ENCODE peak calls at places on chromosomes 4 and X, in four cellular contexts. One of them, this sample, is unnamed.

GRCh38 chr4:173414456-173414855 is 15.5 kb upstream of the SCRG1 start:
- DNase-seq in GM12891: no peak
- DNase-seq in HepG2: no peak
- DNase-seq in GM12878: no peak
- DNase-seq in this sample: no peak

GRCh38 chr4:75844151-75844662 is 58.0 kb downstream of the PPEF2 start:
- DNase-seq in GM12891: no peak
- DNase-seq in HepG2: peak; percentile 76
- DNase-seq in GM12878: no peak
- DNase-seq in this sample: no peak

GRCh38 chr4:183354213-183354612 is 32.0 kb upstream of the CLDN24 start:
- DNase-seq in GM12891: no peak
- DNase-seq in HepG2: peak; percentile 25
- DNase-seq in GM12878: no peak
- DNase-seq in this sample: no peak

GRCh38 chr4:20474119-20474518 is 222.4 kb downstream of the SLIT2 start:
- DNase-seq in GM12891: no peak
- DNase-seq in HepG2: no peak
- DNase-seq in GM12878: no peak
- DNase-seq in this sample: no peak

GRCh38 chr4:46123872-46124755 is at the start of gene GABRG1:
- DNase-seq in GM12891: no peak
- DNase-seq in HepG2: no peak
- DNase-seq in GM12878: no peak
- DNase-seq in this sample: no peak

GRCh38 chrX:55489315-55490009 is at the start of gene USP51:
- DNase-seq in GM12891: peak; percentile 7
- DNase-seq in HepG2: no peak
- DNase-seq in GM12878: peak; percentile 16
- DNase-seq in this sample: peak; percentile 30

GRCh38 chrX:129690435-129690834 is 35.7 kb upstream of the APLN start:
- DNase-seq in GM12891: no peak
- DNase-seq in HepG2: no peak
- DNase-seq in GM12878: no peak
- DNase-seq in this sample: no peak

GRCh38 chr4:1396806-1397455 is 9.3 kb downstream of the NKX1-1 start:
- DNase-seq in GM12891: no peak
- DNase-seq in HepG2: no peak
- DNase-seq in GM12878: no peak
- DNase-seq in this sample: peak; percentile 18

GRCh38 chrX:150736478-150736877 is 43.3 kb downstream of the MTMR1 start:
- DNase-seq in GM12891: no peak
- DNase-seq in HepG2: no peak
- DNase-seq in GM12878: no peak
- DNase-seq in this sample: no peak

GRCh38 chrX:10660171-10660570 is 39.8 kb upstream of the MID1 start:
- DNase-seq in GM12891: no peak
- DNase-seq in HepG2: no peak
- DNase-seq in GM12878: no peak
- DNase-seq in this sample: no peak

GRCh38 chrX:12975999-12976558 is 1.2 kb downstream of the TMSB4X start:
- DNase-seq in GM12891: no peak
- DNase-seq in HepG2: no peak
- DNase-seq in GM12878: no peak
- DNase-seq in this sample: peak; percentile 40

GRCh38 chr4:186621959-186622553 is 66.7 kb upstream of the MTNR1A start:
- DNase-seq in GM12891: no peak
- DNase-seq in HepG2: no peak
- DNase-seq in GM12878: no peak
- DNase-seq in this sample: no peak

GRCh38 chrX:2894885-2895292 is 34.2 kb downstream of the ARSD start:
- DNase-seq in GM12891: no peak
- DNase-seq in HepG2: peak; percentile 37
- DNase-seq in GM12878: no peak
- DNase-seq in this sample: no peak

GRCh38 chr4:110480741-110481271 is 4.9 kb downstream of the ENPEP start:
- DNase-seq in GM12891: no peak
- DNase-seq in HepG2: no peak
- DNase-seq in GM12878: no peak
- DNase-seq in this sample: no peak

GRCh38 chr4:114782842-114783595 is 184.4 kb downstream of the UGT8 start:
- DNase-seq in GM12891: no peak
- DNase-seq in HepG2: no peak
- DNase-seq in GM12878: no peak
- DNase-seq in this sample: no peak

GRCh38 chr4:176432811-176433540 is 113.2 kb downstream of the SPCS3 start:
- DNase-seq in GM12891: no peak
- DNase-seq in HepG2: no peak
- DNase-seq in GM12878: no peak
- DNase-seq in this sample: no peak

GRCh38 chr4:142160509-142160908 is 524.1 kb downstream of the IL15 start:
- DNase-seq in GM12891: no peak
- DNase-seq in HepG2: no peak
- DNase-seq in GM12878: no peak
- DNase-seq in this sample: no peak

GRCh38 chrX:136850441-136851175 is 29.9 kb downstream of the RBMX start:
- DNase-seq in GM12891: no peak
- DNase-seq in HepG2: no peak
- DNase-seq in GM12878: no peak
- DNase-seq in this sample: no peak

GRCh38 chr4:4329496-4329895 is 39.4 kb downstream of the ZBTB49 start:
- DNase-seq in GM12891: no peak
- DNase-seq in HepG2: no peak
- DNase-seq in GM12878: no peak
- DNase-seq in this sample: no peak

GRCh38 chr4:148814030-148814429 is 371.8 kb upstream of the NR3C2 start:
- DNase-seq in GM12891: no peak
- DNase-seq in HepG2: no peak
- DNase-seq in GM12878: no peak
- DNase-seq in this sample: no peak

GRCh38 chrX:139930923-139931645 is 1.8 kb downstream of the ATP11C start:
- DNase-seq in GM12891: no peak
- DNase-seq in HepG2: peak; percentile 20
- DNase-seq in GM12878: no peak
- DNase-seq in this sample: peak; percentile 8

GRCh38 chr4:150078996-150079581 is 844 bp downstream of the DCLK2 start:
- DNase-seq in GM12891: peak; percentile 25
- DNase-seq in HepG2: no peak
- DNase-seq in GM12878: no peak
- DNase-seq in this sample: peak; percentile 16

GRCh38 chr4:142248946-142249345 is 597.2 kb downstream of the INPP4B start:
- DNase-seq in GM12891: no peak
- DNase-seq in HepG2: no peak
- DNase-seq in GM12878: no peak
- DNase-seq in this sample: no peak

GRCh38 chr4:140602714-140603113 is 34.0 kb upstream of the UCP1 start:
- DNase-seq in GM12891: no peak
- DNase-seq in HepG2: no peak
- DNase-seq in GM12878: no peak
- DNase-seq in this sample: no peak

GRCh38 chr4:42865572-42866189 is 26.8 kb upstream of the GRXCR1 start:
- DNase-seq in GM12891: peak; percentile 15
- DNase-seq in HepG2: peak; percentile 48
- DNase-seq in GM12878: no peak
- DNase-seq in this sample: peak; percentile 0

GRCh38 chrX:66616944-66617343 is 21.9 kb downstream of the EDA2R start:
- DNase-seq in GM12891: no peak
- DNase-seq in HepG2: no peak
- DNase-seq in GM12878: no peak
- DNase-seq in this sample: no peak

GRCh38 chrX:136250191-136251041 is 784 bp downstream of the MAP7D3 start:
- DNase-seq in GM12891: no peak
- DNase-seq in HepG2: no peak
- DNase-seq in GM12878: no peak
- DNase-seq in this sample: peak; percentile 25

GRCh38 chr4:12724520-12724919 is 759.6 kb downstream of the RAB28 start:
- DNase-seq in GM12891: no peak
- DNase-seq in HepG2: peak; percentile 3
- DNase-seq in GM12878: no peak
- DNase-seq in this sample: no peak

GRCh38 chrX:148380107-148380506 is 120.3 kb upstream of the AFF2 start:
- DNase-seq in GM12891: no peak
- DNase-seq in HepG2: no peak
- DNase-seq in GM12878: no peak
- DNase-seq in this sample: no peak

GRCh38 chr4:109879081-109879480 is 31.2 kb downstream of the LRIT3 start:
- DNase-seq in GM12891: no peak
- DNase-seq in HepG2: no peak
- DNase-seq in GM12878: no peak
- DNase-seq in this sample: no peak

GRCh38 chrX:14673764-14674163 is 144.4 kb downstream of the GLRA2 start:
- DNase-seq in GM12891: peak; percentile 6
- DNase-seq in HepG2: peak; percentile 39
- DNase-seq in GM12878: peak; percentile 70
- DNase-seq in this sample: no peak
- TF ChIP-seq TAF1 in GM12891: no peak
- TF ChIP-seq TAF1 in HepG2: no peak
- TF ChIP-seq TAF1 in GM12878: no peak
- TF ChIP-seq TAF1 in this sample: no peak

DNA sequence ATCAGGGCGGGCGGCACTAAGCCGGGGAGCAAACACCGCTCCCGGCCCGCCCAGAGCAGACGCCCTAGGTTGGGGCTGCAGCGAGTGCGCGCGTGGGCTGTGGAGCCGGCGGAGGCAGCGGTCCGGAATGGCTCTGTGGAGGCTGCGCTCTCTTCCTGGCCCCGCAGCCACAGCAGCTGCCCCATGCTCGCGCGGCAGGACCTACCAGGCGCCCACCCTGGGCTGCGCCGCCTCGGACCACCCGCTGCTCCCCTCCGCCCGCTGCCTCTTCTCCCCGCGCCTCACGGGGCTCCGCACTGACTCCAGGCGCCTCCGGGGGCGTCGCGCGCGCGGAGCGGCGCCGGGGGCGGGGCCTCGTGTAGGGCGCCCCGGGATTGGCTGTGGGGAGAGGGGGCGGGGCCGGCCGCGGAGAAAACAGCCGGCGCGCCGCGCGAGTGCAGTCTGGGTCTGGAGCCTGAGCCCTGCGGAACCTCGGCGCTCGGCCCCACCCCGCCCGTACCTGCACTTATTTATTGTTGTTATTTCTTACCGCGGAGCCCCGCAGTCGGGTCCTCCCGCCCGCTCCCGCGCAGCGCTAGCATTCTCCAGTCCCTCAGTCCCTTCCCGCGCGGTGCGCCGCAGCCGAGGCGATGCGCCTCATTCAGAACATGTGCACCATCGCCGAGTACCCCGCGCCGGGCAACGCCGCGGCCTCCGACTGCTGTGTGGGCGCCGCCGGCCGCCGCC is at the start of gene RASL11B:
- DNase-seq in GM12891: peak; percentile 96
- DNase-seq in HepG2: peak; percentile 20
- DNase-seq in GM12878: peak; percentile 4
- DNase-seq in this sample: peak; percentile 95
- TF ChIP-seq POLR2AphosphoS5 in GM12891: no peak
- TF ChIP-seq POLR2AphosphoS5 in HepG2: no peak
- TF ChIP-seq POLR2AphosphoS5 in GM12878: no peak
- TF ChIP-seq POLR2AphosphoS5 in this sample: no peak

GRCh38 chr4:56906534-56906933 is 1.2 kb upstream of the REST start:
- DNase-seq in GM12891: no peak
- DNase-seq in HepG2: no peak
- DNase-seq in GM12878: no peak
- DNase-seq in this sample: no peak

GRCh38 chr4:56909083-56909981 is 1.6 kb downstream of the REST start:
- DNase-seq in GM12891: peak; percentile 47
- DNase-seq in HepG2: peak; percentile 28
- DNase-seq in GM12878: no peak
- DNase-seq in this sample: peak; percentile 52

GRCh38 chr4:56908206-56909082 is 744 bp downstream of the REST start:
- DNase-seq in GM12891: peak; percentile 74
- DNase-seq in HepG2: peak; percentile 47
- DNase-seq in GM12878: no peak
- DNase-seq in this sample: peak; percentile 79

GRCh38 chr4:56907009-56907408 is 691 bp upstream of the REST start:
- DNase-seq in GM12891: no peak
- DNase-seq in HepG2: no peak
- DNase-seq in GM12878: no peak
- DNase-seq in this sample: no peak

GRCh38 chr4:56907489-56908205 is at the start of gene REST:
- DNase-seq in GM12891: peak; percentile 60
- DNase-seq in HepG2: peak; percentile 21
- DNase-seq in GM12878: no peak
- DNase-seq in this sample: peak; percentile 63
- TF ChIP-seq POLR2A in GM12891: no peak
- TF ChIP-seq POLR2A in HepG2: peak; percentile 58
- TF ChIP-seq POLR2A in GM12878: peak; percentile 77
- TF ChIP-seq POLR2A in this sample: peak; percentile 33

DNA sequence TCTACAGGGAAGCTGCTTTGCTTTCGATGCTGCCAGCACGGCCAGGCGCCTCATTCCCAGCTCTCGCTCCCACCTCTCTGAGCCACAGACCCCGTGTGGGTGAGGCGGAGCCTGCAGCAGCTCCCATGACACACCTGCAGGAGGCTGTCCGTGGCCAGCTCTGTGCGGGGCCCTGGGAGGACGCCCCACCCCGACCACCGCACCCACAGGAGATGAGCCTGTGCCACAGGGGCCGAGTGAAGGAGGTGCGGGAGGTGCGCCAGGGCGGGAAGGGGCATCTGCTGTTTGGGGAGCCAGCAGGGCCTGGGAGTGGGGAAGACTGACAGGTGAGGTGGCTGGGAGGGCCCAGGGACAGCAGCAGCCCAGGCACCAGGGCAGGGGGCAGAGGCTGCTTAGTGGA is 52.1 kb downstream of the ACOX3 start:
- DNase-seq in GM12891: no peak
- DNase-seq in HepG2: no peak
- DNase-seq in GM12878: no peak
- DNase-seq in this sample: no peak
- TF ChIP-seq TAF1 in GM12891: no peak
- TF ChIP-seq TAF1 in HepG2: no peak
- TF ChIP-seq TAF1 in GM12878: no peak
- TF ChIP-seq TAF1 in this sample: no peak